ENCODE peak calls at places on chromosomes 12 and 14, in ten cellular contexts. P is cardiac fibroblast; E is RWPE1; D is CD8-positive, alpha-beta T cell; X is heart right ventricle; L is heart left ventricle; H is left lung; V is glutamatergic neuron; I is upper lobe of right lung; G is astrocyte of the cerebellum. A is an unnamed sample.

GRCh38 chr12:72011374-72011773 is 72.7 kb downstream of the TPH2 start:
- DNase-seq in H (no peak), L (no peak), G (no peak), P (peak), X (no peak), I (no peak), V (no peak), D (no peak), E (no peak), A (no peak)

GRCh38 chr12:65929641-65930040 is 105.4 kb downstream of the HMGA2 start:
- DNase-seq in I (no peak), D (no peak), G (no peak), V (no peak), X (no peak), H (no peak), E (no peak), L (no peak), P (no peak), A (no peak)

GRCh38 chr12:51948066-51948465 is 3.4 kb upstream of the ACVR1B start:
- DNase-seq in X (no peak), H (no peak), V (no peak), P (no peak), E (no peak), I (no peak), G (no peak), L (no peak), D (no peak), A (no peak)

GRCh38 chr14:56199095-56199975 is 81.1 kb downstream of the PELI2 start:
- DNase-seq in X (no peak), H (no peak), E (no peak), V (no peak), D (no peak), I (no peak), L (peak), P (peak), G (peak), A (no peak)

GRCh38 chr12:106285993-106286392 is 16.5 kb upstream of the TCP11L2 start:
- DNase-seq in P (no peak), I (no peak), E (no peak), H (no peak), X (no peak), V (no peak), L (no peak), G (no peak), D (no peak), A (no peak)

GRCh38 chr14:58760121-58760520 is 122.4 kb downstream of the DACT1 start:
- DNase-seq in G (no peak), P (no peak), H (no peak), E (no peak), V (peak), X (no peak), L (no peak), I (no peak), D (no peak), A (no peak)

GRCh38 chr14:23167006-23167847 is 16.2 kb downstream of the SLC7A8 start:
- DNase-seq in G (peak), P (no peak), I (no peak), H (no peak), E (no peak), X (no peak), V (no peak), D (no peak), L (no peak), A (no peak)

GRCh38 chr12:116143883-116144266 is 133.6 kb downstream of the MED13L start:
- DNase-seq in G (no peak), L (no peak), X (no peak), I (no peak), E (no peak), P (peak), V (no peak), H (no peak), D (no peak), A (no peak)

GRCh38 chr14:58607131-58607531 is 30.6 kb upstream of the DACT1 start:
- DNase-seq in H (no peak), G (no peak), V (no peak), I (no peak), X (no peak), D (no peak), L (no peak), P (no peak), E (no peak), A (no peak)

GRCh38 chr12:66152732-66153131 is 17.1 kb downstream of the TMBIM4 start:
- DNase-seq in E (no peak), I (no peak), L (no peak), V (no peak), G (peak), H (no peak), X (no peak), P (peak), D (no peak), A (no peak)

GRCh38 chr14:76701981-76702380 is 59.3 kb upstream of the VASH1 start:
- DNase-seq in X (peak), V (no peak), E (no peak), H (no peak), P (peak), L (peak), D (no peak), G (no peak), I (no peak), A (no peak)

GRCh38 chr14:62213516-62213915 is 451.3 kb downstream of the SNAPC1 start:
- DNase-seq in P (peak), H (no peak), D (no peak), E (peak), L (no peak), X (no peak), V (no peak), G (peak), I (no peak), A (no peak)

GRCh38 chr14:49461529-49462401 is 124.4 kb downstream of the RPS29 start:
- DNase-seq in I (no peak), V (no peak), G (peak), D (no peak), L (peak), H (no peak), P (peak), X (no peak), E (peak), A (peak)

GRCh38 chr12:72546106-72546505 is 273.9 kb downstream of the TRHDE start:
- DNase-seq in E (no peak), H (no peak), G (peak), L (no peak), P (no peak), V (no peak), I (no peak), D (no peak), X (no peak), A (no peak)

GRCh38 chr12:94621662-94622359 is 28.5 kb downstream of the TMCC3 start:
- DNase-seq in H (no peak), L (no peak), V (no peak), I (no peak), X (no peak), G (no peak), P (peak), D (no peak), E (peak), A (no peak)

GRCh38 chr14:74514471-74514932 is 20.9 kb downstream of the ISCA2 start:
- DNase-seq in V (peak), G (peak), X (no peak), H (no peak), L (no peak), D (no peak), P (peak), I (peak), E (no peak), A (no peak)

GRCh38 chr12:121803861-121804416 is at the start of gene SETD1B:
- DNase-seq in X (peak), V (peak), L (peak), P (peak), E (no peak), I (peak), D (no peak), G (no peak), H (peak), A (peak)

GRCh38 chr12:112198120-112198733 is 72.9 kb downstream of the TRAFD1 start:
- DNase-seq in H (no peak), L (no peak), X (peak), E (peak), D (no peak), I (no peak), P (peak), V (peak), G (peak), A (peak)

GRCh38 chr14:102508774-102509743 is 517 bp downstream of the ANKRD9 start:
- DNase-seq in G (no peak), V (no peak), E (no peak), X (peak), I (peak), P (peak), H (peak), L (peak), D (no peak), A (peak)

GRCh38 chr14:62718629-62719028 is 326.6 kb downstream of the KCNH5 start:
- DNase-seq in X (no peak), L (no peak), P (no peak), V (no peak), H (no peak), E (no peak), D (no peak), I (no peak), G (no peak), A (no peak)

GRCh38 chr12:64796205-64796845 is 28.1 kb upstream of the TBC1D30 start:
- DNase-seq in D (no peak), X (no peak), V (peak), H (no peak), L (peak), P (peak), G (peak), I (no peak), E (peak), A (peak)

GRCh38 chr12:642633-643477 is 20.4 kb downstream of the NINJ2 start:
- DNase-seq in H (peak), G (no peak), L (peak), I (peak), D (peak), E (peak), P (peak), V (peak), X (peak), A (peak)

GRCh38 chr12:45216297-45216982 is 545 bp downstream of the ANO6 start:
- DNase-seq in L (peak), D (peak), E (peak), X (peak), I (peak), H (peak), P (peak), V (peak), G (no peak), A (peak)

GRCh38 chr12:38445040-38445439 is 128.5 kb downstream of the ALG10B start:
- DNase-seq in H (no peak), P (no peak), L (no peak), X (no peak), E (no peak), I (no peak), G (no peak), V (no peak), D (no peak), A (no peak)

GRCh38 chr12:47775100-47775911 is 2.3 kb downstream of the SLC48A1 start:
- DNase-seq in H (no peak), P (peak), X (no peak), V (no peak), I (peak), E (no peak), D (no peak), L (no peak), G (no peak), A (no peak)

GRCh38 chr14:28406181-28406580 is 360.4 kb upstream of the FOXG1 start:
- DNase-seq in L (no peak), E (no peak), G (peak), P (peak), X (no peak), V (no peak), H (no peak), I (no peak), D (no peak), A (no peak)

GRCh38 chr12:27534060-27534764 is 10.2 kb downstream of the PPFIBP1 start:
- DNase-seq in H (no peak), P (no peak), E (no peak), G (peak), X (no peak), L (no peak), V (no peak), D (no peak), I (no peak), A (no peak)

GRCh38 chr14:53367631-53368030 is 214.5 kb upstream of the DDHD1 start:
- DNase-seq in P (peak), G (no peak), E (no peak), D (no peak), X (no peak), L (peak), H (no peak), V (no peak), I (no peak), A (no peak)

GRCh38 chr14:104686624-104687517 is 2.5 kb upstream of the INF2 start:
- DNase-seq in E (no peak), I (no peak), P (no peak), H (peak), L (peak), D (no peak), X (peak), G (no peak), V (no peak), A (no peak)

GRCh38 chr14:68631691-68632590 is 160.9 kb downstream of the ZFP36L1 start:
- DNase-seq in X (no peak), E (no peak), P (no peak), V (no peak), G (no peak), I (peak), H (no peak), L (no peak), D (no peak), A (no peak)

GRCh38 chr14:23118506-23119361 is at the start of gene CEBPE:
- DNase-seq in V (no peak), X (no peak), G (no peak), L (no peak), E (no peak), H (peak), D (no peak), P (no peak), I (no peak), A (no peak)

GRCh38 chr12:12995088-12995487 is 5.0 kb downstream of the HEBP1 start:
- DNase-seq in D (no peak), I (no peak), P (no peak), H (no peak), L (no peak), X (no peak), G (no peak), E (no peak), V (no peak), A (no peak)

GRCh38 chr12:121296618-121297476 is at the start of gene CAMKK2:
- DNase-seq in G (peak), D (peak), H (peak), P (peak), L (peak), I (peak), V (peak), E (peak), X (peak), A (peak)

GRCh38 chr12:92828565-92828964 is 100.5 kb downstream of the EEA1 start:
- DNase-seq in E (no peak), P (no peak), I (no peak), D (no peak), L (no peak), X (no peak), H (no peak), V (no peak), G (no peak), A (no peak)

GRCh38 chr12:92829683-92830282 is 99.3 kb downstream of the EEA1 start:
- DNase-seq in H (no peak), E (no peak), L (no peak), G (no peak), X (no peak), V (no peak), D (no peak), P (no peak), I (no peak), A (no peak)

DNA sequence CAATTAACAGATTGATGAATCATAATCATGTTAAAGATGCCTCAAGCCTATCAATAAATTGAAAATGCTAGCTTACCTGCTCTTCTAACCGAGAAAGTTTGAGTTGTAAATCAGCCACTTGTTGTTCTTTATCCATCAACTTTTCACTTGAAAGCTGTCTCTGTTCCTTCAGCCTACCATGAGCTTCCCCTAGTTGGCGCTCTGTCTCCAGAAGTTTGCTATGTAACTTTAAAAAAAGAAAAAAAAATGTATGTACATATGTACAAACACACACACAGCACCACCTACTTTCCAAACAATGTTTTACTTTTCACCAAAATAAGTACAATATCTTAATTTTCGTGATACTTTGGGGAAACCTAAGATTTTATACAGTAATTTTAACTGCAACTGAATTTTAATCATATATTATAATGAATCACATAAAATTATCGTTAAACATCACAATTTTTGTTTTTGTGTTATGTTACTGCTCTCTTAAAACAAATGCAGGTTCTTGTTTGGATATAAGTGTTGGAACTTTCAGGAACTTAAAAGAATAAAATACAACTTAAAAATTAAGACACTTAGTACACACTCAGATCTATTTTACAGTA is 101.2 kb downstream of the EEA1 start:
- DNase-seq in E (peak), D (no peak), P (peak), X (no peak), L (no peak), H (no peak), G (peak), V (peak), I (no peak), A (peak)
- TF ChIP-seq CTCF in E (peak), D (peak), P (peak), X (peak), L (peak), H (no peak), G (peak), V (peak), I (peak), A (peak)

GRCh38 chr12:107622005-107622404 is 63.6 kb upstream of the PWP1 start:
- DNase-seq in I (no peak), H (no peak), L (no peak), E (no peak), G (no peak), P (peak), X (no peak), D (no peak), V (no peak), A (peak)
- TF ChIP-seq CTCF in I (peak), H (peak), L (no peak), E (peak), G (peak), P (peak), X (no peak), D (no peak), V (peak), A (peak)

DNA sequence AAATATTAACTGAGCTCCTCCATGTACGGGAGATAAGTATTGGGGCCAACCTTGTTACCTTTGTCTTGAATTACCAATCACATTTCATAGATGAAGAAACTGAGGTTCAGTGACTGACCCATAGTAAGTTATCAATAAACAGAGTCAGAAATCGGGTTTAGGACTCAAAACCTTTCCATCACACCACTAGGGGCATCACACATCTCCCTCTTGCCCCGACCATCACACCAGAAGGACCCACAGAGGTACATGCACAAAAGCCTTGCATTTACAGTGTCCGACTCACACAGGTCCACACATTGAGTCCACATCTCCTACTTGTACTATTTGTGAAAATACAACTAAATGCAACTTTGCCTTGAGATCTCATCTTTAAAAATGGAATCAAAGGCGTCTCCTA is 29.4 kb downstream of the KCNA5 start:
- DNase-seq in V (no peak), L (no peak), D (no peak), H (no peak), G (no peak), P (no peak), X (no peak), I (no peak), E (no peak), A (no peak)
- TF ChIP-seq CTCF in V (no peak), L (no peak), D (no peak), H (no peak), G (peak), P (no peak), X (no peak), I (no peak), E (no peak), A (no peak)

DNA sequence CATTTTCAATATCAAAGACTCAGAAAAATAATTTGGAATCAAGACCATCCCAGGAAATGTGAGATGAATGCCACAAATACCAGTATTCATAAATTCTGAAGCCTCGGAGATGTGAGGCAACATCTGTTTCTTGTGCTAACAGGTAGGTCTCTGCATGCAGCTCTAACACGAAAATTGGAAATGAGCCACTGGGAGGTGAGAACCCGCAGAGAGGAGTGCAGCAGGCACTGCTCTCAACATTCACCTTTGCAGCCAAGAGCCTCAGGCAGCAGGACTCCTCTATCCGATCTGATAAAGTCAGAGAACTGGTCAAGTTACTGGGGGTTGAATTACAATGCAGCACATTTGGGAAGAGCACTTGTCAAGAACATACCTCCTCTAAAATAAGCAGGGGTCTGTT is 209.4 kb upstream of the KRR1 start:
- DNase-seq in L (no peak), G (no peak), D (no peak), X (no peak), E (peak), P (no peak), I (no peak), H (no peak), V (no peak), A (peak)
- TF ChIP-seq CTCF in L (no peak), G (no peak), D (no peak), X (no peak), E (no peak), P (no peak), I (no peak), H (no peak), V (no peak), A (no peak)

GRCh38 chr12:58310368-58310767 is 369.0 kb downstream of the ATP23 start:
- DNase-seq in V (no peak), I (no peak), H (no peak), P (peak), D (no peak), L (no peak), X (no peak), G (peak), E (no peak), A (no peak)
- TF ChIP-seq CTCF in V (no peak), I (no peak), H (no peak), P (peak), D (no peak), L (no peak), X (no peak), G (peak), E (no peak), A (no peak)

DNA sequence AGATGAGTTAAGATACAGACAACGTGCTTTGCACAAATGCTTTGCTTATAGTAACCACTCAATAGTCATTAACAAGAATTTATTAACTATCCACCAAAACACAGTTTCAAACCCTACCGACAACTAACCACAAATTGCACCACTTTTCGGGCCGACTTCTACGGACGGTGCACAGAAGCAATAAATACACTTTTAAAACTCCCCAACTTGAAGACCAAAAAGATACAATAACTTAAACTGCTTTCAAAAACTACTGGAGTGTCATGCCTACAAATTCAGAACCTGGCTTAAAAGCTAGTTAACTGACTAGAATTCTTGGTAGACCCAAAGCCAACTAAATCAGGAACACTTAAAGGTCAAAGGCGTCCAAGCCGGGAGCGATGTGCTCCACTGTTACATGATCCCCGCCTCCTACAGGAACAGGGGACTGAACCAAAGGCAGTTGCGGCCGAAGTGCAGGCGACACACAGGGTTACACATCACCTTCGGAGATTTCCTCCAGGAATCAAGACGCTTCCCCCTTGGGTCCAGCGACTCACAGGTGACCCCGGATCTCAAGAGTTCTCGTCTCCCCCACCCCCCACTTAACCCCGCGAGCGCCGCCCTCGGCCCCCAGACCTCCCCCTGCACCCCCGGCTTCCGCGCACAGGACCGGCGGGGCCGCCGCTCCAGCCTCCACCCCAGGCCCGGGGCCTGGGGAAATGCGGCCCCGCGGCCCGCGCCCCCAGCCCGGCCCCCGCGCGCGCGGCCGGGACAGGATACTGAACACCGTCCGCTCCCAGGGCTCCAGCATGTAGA is 507 bp downstream of the SPTSSA start:
- DNase-seq in X (peak), G (no peak), I (peak), E (peak), H (no peak), D (no peak), L (peak), P (peak), V (peak), A (peak)
- TF ChIP-seq CTCF in X (no peak), G (no peak), I (no peak), E (no peak), H (no peak), D (no peak), L (no peak), P (no peak), V (no peak), A (no peak)